ENCODE peak calls at places on chromosomes 13 and 19, in nine cellular contexts. J is GM23338; B is CD8-positive, alpha-beta T cell; Y is cardiac fibroblast; U is fibroblast of villous mesenchyme; F is AG09309; E is heart left ventricle; O is stomach; W is fibroblast of mammary gland. G is an unnamed sample.

GRCh38 chr13:74117207-74117705 is 16.9 kb downstream of the KLF12 start:
- DNase-seq in J (no peak), B (no peak), Y (no peak), U (no peak), F (no peak), E (no peak), O (no peak), W (no peak), G (no peak)

GRCh38 chr13:99382428-99383133 is 75.4 kb upstream of the GPR183 start:
- DNase-seq in J (no peak), B (no peak), Y (no peak), U (no peak), F (no peak), E (no peak), O (no peak), W (no peak), G (no peak)

GRCh38 chr19:13887039-13887438 is 10.1 kb downstream of the NANOS3 start:
- DNase-seq in J (no peak), B (no peak), Y (no peak), U (no peak), F (no peak), E (no peak), O (peak), W (no peak), G (no peak)

GRCh38 chr19:54388001-54388802 is 23.5 kb upstream of the LAIR1 start:
- DNase-seq in J (peak), B (peak), Y (no peak), U (no peak), F (no peak), E (peak), O (no peak), W (no peak), G (no peak)

GRCh38 chr19:17671906-17672305 is 16.2 kb downstream of the UNC13A start:
- DNase-seq in J (peak), B (no peak), Y (peak), U (peak), F (no peak), E (no peak), O (no peak), W (peak), G (no peak)

GRCh38 chr19:6233827-6234511 is 45.8 kb downstream of the MLLT1 start:
- DNase-seq in J (no peak), B (no peak), Y (peak), U (no peak), F (no peak), E (peak), O (peak), W (peak), G (no peak)

GRCh38 chr19:1312732-1313694 is 27.3 kb downstream of the EFNA2 start:
- DNase-seq in J (no peak), B (no peak), Y (peak), U (peak), F (no peak), E (no peak), O (no peak), W (peak), G (no peak)

GRCh38 chr19:51009061-51009891 is 7.9 kb upstream of the KLK8 start:
- DNase-seq in J (no peak), B (no peak), Y (no peak), U (no peak), F (no peak), E (no peak), O (no peak), W (no peak), G (no peak)

GRCh38 chr13:37192986-37193385 is 87.5 kb upstream of the CSNK1A1L start:
- DNase-seq in J (no peak), B (no peak), Y (peak), U (no peak), F (no peak), E (no peak), O (no peak), W (peak), G (no peak)

GRCh38 chr13:99495478-99496321 is 5.6 kb upstream of the TM9SF2 start:
- DNase-seq in J (no peak), B (no peak), Y (no peak), U (peak), F (no peak), E (no peak), O (no peak), W (no peak), G (no peak)

GRCh38 chr19:44476559-44477408 is 23.5 kb downstream of the ZNF180 start:
- DNase-seq in J (peak), B (no peak), Y (peak), U (peak), F (no peak), E (no peak), O (no peak), W (peak), G (no peak)

GRCh38 chr19:39083983-39084731 is at the start of gene ACP7:
- DNase-seq in J (peak), B (peak), Y (no peak), U (no peak), F (no peak), E (no peak), O (no peak), W (no peak), G (no peak)

GRCh38 chr13:30153871-30154426 is 153.4 kb downstream of the KATNAL1 start:
- DNase-seq in J (peak), B (no peak), Y (no peak), U (peak), F (no peak), E (no peak), O (no peak), W (no peak), G (no peak)

GRCh38 chr19:7211191-7211988 is 82.8 kb downstream of the INSR start:
- DNase-seq in J (no peak), B (no peak), Y (peak), U (peak), F (no peak), E (peak), O (peak), W (no peak), G (no peak)

GRCh38 chr19:7888145-7888825 is at the start of gene LRRC8E:
- DNase-seq in J (peak), B (no peak), Y (peak), U (peak), F (no peak), E (peak), O (peak), W (peak), G (no peak)

GRCh38 chr13:110503037-110503901 is 58.3 kb downstream of the RAB20 start:
- DNase-seq in J (no peak), B (no peak), Y (no peak), U (peak), F (peak), E (no peak), O (no peak), W (no peak), G (no peak)

GRCh38 chr19:13597625-13598024 is 91.3 kb upstream of the CACNA1A start:
- DNase-seq in J (peak), B (peak), Y (peak), U (peak), F (no peak), E (peak), O (peak), W (peak), G (no peak)

GRCh38 chr13:112761701-112762689 is 72.2 kb downstream of the ATP11A start:
- DNase-seq in J (peak), B (no peak), Y (peak), U (peak), F (peak), E (no peak), O (no peak), W (peak), G (no peak)

GRCh38 chr13:62687727-62688126 is 1272.1 kb upstream of the PCDH20 start:
- DNase-seq in J (peak), B (no peak), Y (no peak), U (no peak), F (no peak), E (no peak), O (no peak), W (no peak), G (no peak)

GRCh38 chr19:1591421-1592022 is 1.1 kb downstream of the MBD3 start:
- DNase-seq in J (no peak), B (no peak), Y (peak), U (peak), F (no peak), E (no peak), O (no peak), W (no peak), G (no peak)

GRCh38 chr19:41265376-41266153 is 1.4 kb downstream of the HNRNPUL1 start:
- DNase-seq in J (peak), B (no peak), Y (peak), U (peak), F (no peak), E (no peak), O (peak), W (peak), G (no peak)

GRCh38 chr13:111245781-111246384 is 74.6 kb upstream of the TEX29 start:
- DNase-seq in J (no peak), B (no peak), Y (peak), U (peak), F (peak), E (no peak), O (no peak), W (peak), G (no peak)

GRCh38 chr13:113887700-113888201 is 23.9 kb upstream of the GAS6 start:
- DNase-seq in J (no peak), B (no peak), Y (peak), U (peak), F (no peak), E (no peak), O (peak), W (no peak), G (no peak)

GRCh38 chr13:110706570-110707378 is 858 bp upstream of the CARS2 start:
- DNase-seq in J (no peak), B (no peak), Y (no peak), U (no peak), F (no peak), E (no peak), O (no peak), W (no peak), G (no peak)

GRCh38 chr19:18419699-18420460 is 682 bp downstream of the SSBP4 start:
- DNase-seq in J (peak), B (no peak), Y (no peak), U (no peak), F (no peak), E (peak), O (no peak), W (no peak), G (no peak)

GRCh38 chr13:44420376-44421220 is 47.0 kb downstream of the SERP2 start:
- DNase-seq in J (peak), B (no peak), Y (no peak), U (no peak), F (no peak), E (no peak), O (no peak), W (no peak), G (no peak)

GRCh38 chr13:29905845-29906244 is 55.4 kb upstream of the UBL3 start:
- DNase-seq in J (no peak), B (no peak), Y (peak), U (peak), F (no peak), E (no peak), O (peak), W (peak), G (no peak)

GRCh38 chr19:51064534-51065220 is at the start of gene KLK13:
- DNase-seq in J (peak), B (no peak), Y (peak), U (no peak), F (no peak), E (peak), O (peak), W (peak), G (no peak)

GRCh38 chr19:21568816-21569496 is 63.6 kb downstream of the ZNF429 start:
- DNase-seq in J (peak), B (peak), Y (peak), U (peak), F (peak), E (peak), O (peak), W (peak), G (peak)

GRCh38 chr13:41501281-41501680 is 43.9 kb downstream of the RGCC start:
- DNase-seq in J (no peak), B (no peak), Y (no peak), U (no peak), F (no peak), E (no peak), O (no peak), W (no peak), G (peak)

GRCh38 chr13:98103942-98104880 is 38.7 kb upstream of the FARP1 start:
- DNase-seq in J (peak), B (no peak), Y (no peak), U (no peak), F (no peak), E (no peak), O (no peak), W (peak), G (no peak)

GRCh38 chr13:113586661-113587479 is 2.3 kb downstream of the TFDP1 start:
- DNase-seq in J (no peak), B (no peak), Y (no peak), U (no peak), F (no peak), E (no peak), O (peak), W (no peak), G (no peak)

GRCh38 chr19:6230991-6231448 is 48.8 kb downstream of the MLLT1 start:
- DNase-seq in J (no peak), B (no peak), Y (no peak), U (no peak), F (no peak), E (no peak), O (no peak), W (no peak), G (no peak)

GRCh38 chr13:99963832-99964339 is 7.7 kb downstream of the ZIC5 start:
- DNase-seq in J (no peak), B (no peak), Y (no peak), U (no peak), F (no peak), E (no peak), O (no peak), W (no peak), G (no peak)

GRCh38 chr13:73215807-73216206 is 157.0 kb downstream of the KLF5 start:
- DNase-seq in J (no peak), B (no peak), Y (no peak), U (peak), F (peak), E (no peak), O (peak), W (peak), G (no peak)

GRCh38 chr19:58571575-58571947 is 1.6 kb downstream of the MZF1 start:
- DNase-seq in J (no peak), B (no peak), Y (no peak), U (no peak), F (no peak), E (peak), O (no peak), W (no peak), G (no peak)

DNA sequence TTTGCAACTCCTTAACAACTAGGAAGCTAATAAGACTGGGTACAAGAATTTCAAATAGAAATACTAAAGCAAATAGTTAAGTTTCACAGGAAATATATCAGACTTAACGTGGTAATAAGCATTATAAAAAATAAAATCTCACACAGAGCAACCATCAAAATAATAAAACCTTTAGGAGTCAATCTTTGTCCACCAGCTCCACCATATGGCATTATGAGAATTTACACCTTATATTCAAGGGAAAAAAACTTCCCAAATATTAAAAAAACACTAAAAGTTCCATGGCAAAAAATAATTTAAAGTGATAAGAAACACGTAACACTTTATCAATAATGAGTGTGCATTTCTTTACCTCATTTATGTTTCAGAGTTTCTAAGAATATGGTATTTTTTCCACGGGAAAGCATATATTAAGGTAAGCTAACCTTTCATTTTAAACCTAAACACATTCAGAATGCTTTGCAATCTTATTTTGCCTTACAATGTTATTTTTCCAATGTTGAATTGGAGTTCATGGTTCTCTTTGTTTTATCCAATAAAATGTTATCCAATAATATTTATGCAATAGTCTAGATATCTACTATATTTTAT is 423.2 kb upstream of the SGCG start:
- DNase-seq in J (peak), B (no peak), Y (peak), U (peak), F (no peak), E (no peak), O (no peak), W (peak), G (no peak)
- TF ChIP-seq CTCF in J (peak), B (no peak), Y (no peak), U (peak), F (no peak), E (peak), O (peak), W (peak), G (peak)

GRCh38 chr19:32674153-32674958 is 624 bp downstream of the ANKRD27 start:
- DNase-seq in J (no peak), B (no peak), Y (no peak), U (no peak), F (no peak), E (no peak), O (no peak), W (no peak), G (no peak)

GRCh38 chr19:32674959-32675719 is at the start of gene ANKRD27:
- DNase-seq in J (peak), B (peak), Y (peak), U (peak), F (peak), E (peak), O (peak), W (peak), G (peak)

GRCh38 chr19:32671883-32672282 is 3.1 kb downstream of the ANKRD27 start:
- DNase-seq in J (no peak), B (no peak), Y (peak), U (peak), F (no peak), E (no peak), O (no peak), W (no peak), G (no peak)

GRCh38 chr19:32675720-32676185 is at the start of gene RGS9BP:
- DNase-seq in J (peak), B (peak), Y (peak), U (peak), F (no peak), E (peak), O (peak), W (peak), G (no peak)

GRCh38 chr19:32673573-32673972 is 1.4 kb downstream of the ANKRD27 start:
- DNase-seq in J (no peak), B (no peak), Y (no peak), U (no peak), F (no peak), E (no peak), O (no peak), W (no peak), G (no peak)
- H3K4me3 ChIP-seq in J (peak), B (no peak), Y (no peak), U (peak), F (no peak), E (no peak), O (peak), W (peak), G (peak)

GRCh38 chr13:52450793-52451116 is 321 bp upstream of the VPS36 start:
- DNase-seq in J (no peak), B (no peak), Y (no peak), U (no peak), F (no peak), E (no peak), O (no peak), W (no peak), G (no peak)
- TF ChIP-seq CTCF in J (no peak), B (peak), Y (peak), U (no peak), F (no peak), E (no peak), O (peak), W (no peak), G (no peak)

DNA sequence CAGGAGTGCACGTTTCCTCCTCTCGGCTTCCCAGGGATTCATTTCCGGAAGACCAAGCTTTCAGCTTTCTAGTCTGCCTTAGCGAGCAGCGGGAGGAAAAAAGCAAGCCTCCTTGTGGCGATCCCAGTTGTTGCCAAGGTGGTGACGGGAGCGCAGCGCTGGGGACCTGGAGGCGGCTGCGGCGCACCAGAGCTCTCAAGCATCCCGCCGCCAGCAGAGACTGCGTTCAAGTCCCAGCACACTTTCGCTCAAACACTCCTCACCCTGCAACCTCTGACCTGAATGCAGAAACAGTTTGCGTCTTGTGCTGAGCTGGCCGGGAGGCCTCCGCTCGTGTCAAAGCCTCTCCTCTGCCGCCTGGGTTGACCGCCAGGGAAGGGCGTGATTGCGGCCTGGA is 4.9 kb downstream of the GSX1 start:
- DNase-seq in J (peak), B (no peak), Y (peak), U (peak), F (no peak), E (no peak), O (no peak), W (peak), G (no peak)
- H3K4me3 ChIP-seq in J (peak), B (no peak), Y (no peak), U (no peak), F (no peak), E (no peak), O (no peak), W (no peak), G (no peak)

GRCh38 chr13:39279077-39279476 is 240.8 kb downstream of the NHLRC3 start:
- DNase-seq in J (no peak), B (no peak), Y (no peak), U (no peak), F (no peak), E (no peak), O (no peak), W (no peak), G (no peak)

GRCh38 chr13:39269411-39269810 is 231.2 kb downstream of the NHLRC3 start:
- DNase-seq in J (no peak), B (no peak), Y (no peak), U (no peak), F (no peak), E (no peak), O (no peak), W (peak), G (no peak)

GRCh38 chr13:39274926-39275325 is 236.7 kb downstream of the NHLRC3 start:
- DNase-seq in J (no peak), B (no peak), Y (no peak), U (no peak), F (no peak), E (no peak), O (no peak), W (no peak), G (no peak)

GRCh38 chr13:39269004-39269403 is 230.7 kb downstream of the NHLRC3 start:
- DNase-seq in J (no peak), B (no peak), Y (no peak), U (no peak), F (no peak), E (no peak), O (no peak), W (no peak), G (no peak)

GRCh38 chr13:39273953-39274352 is 235.7 kb downstream of the NHLRC3 start:
- DNase-seq in J (peak), B (no peak), Y (peak), U (peak), F (no peak), E (no peak), O (peak), W (no peak), G (no peak)
- TF ChIP-seq CTCF in J (peak), B (no peak), Y (no peak), U (peak), F (peak), E (peak), O (peak), W (no peak), G (peak)